ENCODE peak calls at places on chromosomes 13 and 19, in seven cellular contexts. M is GOT3, G is fibroblast of mammary gland, R is neuronal stem cell, B is NCI-H446, S is suprapubic skin, W is nucleus accumbens. V is an unnamed sample.

GRCh38 chr19:6773323-6773931 is 919 bp downstream of the VAV1 start:
- DNase-seq in M (no peak), S (no peak), W (no peak), B (no peak), G (no peak), R (no peak), V (no peak)

GRCh38 chr19:38298841-38299680 is 5.0 kb upstream of the C19orf33 start:
- DNase-seq in R (no peak), G (no peak), S (no peak), B (no peak), W (no peak), M (no peak), V (no peak)

GRCh38 chr19:4976412-4977298 is 7.7 kb downstream of the KDM4B start:
- DNase-seq in R (no peak), B (peak), W (peak), S (peak), G (peak), M (no peak), V (peak)

GRCh38 chr19:52898101-52898500 is 666 bp upstream of the ZNF320 start:
- DNase-seq in R (no peak), S (no peak), B (no peak), M (no peak), W (no peak), G (peak), V (no peak)

GRCh38 chr19:5205388-5205787 is 135.2 kb downstream of the PTPRS start:
- DNase-seq in W (no peak), S (no peak), G (no peak), B (no peak), M (no peak), R (no peak), V (no peak)

GRCh38 chr19:28387507-28387906 is 825.4 kb downstream of the UQCRFS1 start:
- DNase-seq in G (no peak), S (no peak), B (no peak), R (no peak), W (no peak), M (no peak), V (no peak)

GRCh38 chr13:22487932-22488331 is 692.8 kb upstream of the SGCG start:
- DNase-seq in W (no peak), R (no peak), B (no peak), G (peak), S (no peak), M (no peak), V (no peak)

GRCh38 chr19:17997969-17998826 is 9.8 kb upstream of the ARRDC2 start:
- DNase-seq in G (peak), W (no peak), S (no peak), M (peak), R (no peak), B (no peak), V (no peak)

GRCh38 chr19:1467512-1468273 is 11.3 kb downstream of the C19orf25 start:
- DNase-seq in M (no peak), G (no peak), B (no peak), R (no peak), S (no peak), W (no peak), V (no peak)

GRCh38 chr13:34413538-34414210 is 528.4 kb upstream of the NBEA start:
- DNase-seq in W (no peak), S (no peak), G (no peak), R (no peak), B (no peak), M (no peak), V (no peak)